ENCODE peak calls at places on chromosomes 3 and 15, in ten cellular contexts. A is H9; I is neural crest cell; K is amniotic stem cell; X is germinal center; P is stimulated activated CD4-positive, alpha-beta T cell treated with anti-CD3 and anti-CD28 coated beads, Interleukin-15, amount 100 ng/mL, for 1 hour; C is mesendoderm; E is activated naive CD8-positive, alpha-beta T cell treated with anti-CD3 and anti-CD28 coated beads for 36 hours; S is left lung; D is RPMI7951. W is an unnamed sample.

GRCh38 chr3:150779402-150779858 is 16.5 kb upstream of the SIAH2 start:
- DNase-seq in E (no peak), D (no peak), I (no peak), A (peak), P (no peak), K (no peak), X (no peak), S (peak), C (peak), W (no peak)

GRCh38 chr3:114697441-114697840 is 403.6 kb downstream of the TIGIT start:
- DNase-seq in A (no peak), X (no peak), K (no peak), D (no peak), E (no peak), P (no peak), S (no peak), C (no peak), I (no peak), W (no peak)

GRCh38 chr3:79822076-79822475 is 54.3 kb upstream of the ROBO1 start:
- DNase-seq in A (no peak), I (no peak), P (no peak), S (no peak), K (no peak), E (no peak), C (peak), D (no peak), X (no peak), W (no peak)

GRCh38 chr3:51678186-51678585 is 7.1 kb downstream of the TEX264 start:
- DNase-seq in C (no peak), E (no peak), A (no peak), D (no peak), K (no peak), X (no peak), P (no peak), I (no peak), S (no peak), W (no peak)

GRCh38 chr3:25365636-25366035 is 62.4 kb upstream of the RARB start:
- DNase-seq in S (no peak), K (no peak), E (no peak), X (no peak), I (no peak), P (no peak), A (no peak), C (no peak), D (peak), W (no peak)

GRCh38 chr3:190504354-190505125 is 9.3 kb upstream of the IL1RAP start:
- DNase-seq in P (no peak), X (no peak), A (no peak), K (no peak), D (peak), E (no peak), I (no peak), S (no peak), C (peak), W (no peak)

GRCh38 chr3:64209866-64210609 is 15.2 kb downstream of the PRICKLE2 start:
- DNase-seq in K (no peak), P (no peak), A (no peak), E (no peak), I (no peak), C (no peak), X (no peak), S (peak), D (peak), W (peak)

GRCh38 chr15:42879390-42879912 is 41.1 kb downstream of the TTBK2 start:
- DNase-seq in D (no peak), K (no peak), C (no peak), P (no peak), X (no peak), S (no peak), A (no peak), I (no peak), E (no peak), W (no peak)

GRCh38 chr3:46705751-46706572 is 4.8 kb downstream of the TMIE start:
- DNase-seq in I (no peak), A (no peak), K (peak), C (peak), X (no peak), P (no peak), E (no peak), S (peak), D (peak), W (peak)

GRCh38 chr3:155078959-155079794 is 942 bp upstream of the MME start:
- DNase-seq in S (no peak), K (no peak), P (no peak), X (peak), D (peak), C (peak), I (no peak), A (no peak), E (no peak), W (peak)

GRCh38 chr3:134485075-134485536 is 679 bp downstream of the ANAPC13 start:
- DNase-seq in S (no peak), X (peak), A (no peak), K (no peak), I (no peak), D (peak), E (peak), C (peak), P (no peak), W (no peak)

GRCh38 chr15:82647045-82647834 is at the start of gene CPEB1:
- DNase-seq in D (peak), S (peak), K (no peak), X (peak), A (peak), E (peak), I (peak), C (peak), P (peak), W (peak)

GRCh38 chr15:66872394-66872793 is 170.4 kb downstream of the SMAD6 start:
- DNase-seq in D (peak), S (no peak), I (no peak), A (no peak), K (no peak), E (no peak), C (no peak), P (no peak), X (no peak), W (no peak)

GRCh38 chr3:130671545-130671944 is 75.1 kb downstream of the PIK3R4 start:
- DNase-seq in K (no peak), X (no peak), D (no peak), C (peak), S (no peak), I (no peak), E (no peak), A (no peak), P (no peak), W (no peak)

GRCh38 chr3:196273655-196274054 is 13.9 kb downstream of the PCYT1A start:
- DNase-seq in S (no peak), I (no peak), C (peak), A (peak), D (no peak), K (no peak), X (no peak), E (peak), P (no peak), W (no peak)

GRCh38 chr3:64164309-64164708 is 61.0 kb downstream of the PRICKLE2 start:
- DNase-seq in E (no peak), I (no peak), P (no peak), S (no peak), X (no peak), D (no peak), A (no peak), K (no peak), C (no peak), W (no peak)

GRCh38 chr15:77557178-77557960 is 75.3 kb downstream of the LINGO1 start:
- DNase-seq in S (peak), A (no peak), I (no peak), P (no peak), K (no peak), E (no peak), C (peak), X (no peak), D (no peak), W (no peak)

GRCh38 chr3:10395671-10396070 is 74.8 kb upstream of the SEC13 start:
- DNase-seq in P (no peak), K (no peak), S (no peak), I (no peak), X (peak), D (no peak), C (no peak), E (no peak), A (no peak), W (no peak)